ENCODE peak calls at places on chromosome 1, in six cellular contexts. A is lung, Q is NCI-H446, W is NCI-H510A, O is mucosa of descending colon, V is endothelial cell. S is an unnamed sample.

GRCh38 chr1:19739628-19740027 is 60.1 kb downstream of the TMCO4 start:
- DNase-seq in Q (no peak), V (no peak), O (no peak), W (peak), A (no peak), S (no peak)

GRCh38 chr1:197850042-197850441 is 52.4 kb upstream of the C1orf53 start:
- DNase-seq in Q (no peak), V (no peak), W (no peak), O (no peak), A (no peak), S (no peak)

GRCh38 chr1:117339866-117340357 is 27.3 kb upstream of the MAN1A2 start:
- DNase-seq in A (no peak), W (peak), O (no peak), Q (peak), V (no peak), S (peak)

GRCh38 chr1:20469406-20470076 is 16.5 kb downstream of the CAMK2N1 start:
- DNase-seq in Q (no peak), W (no peak), A (no peak), O (no peak), V (no peak), S (no peak)

GRCh38 chr1:146049436-146049835 is 27.9 kb upstream of the HJV start:
- DNase-seq in O (peak), V (no peak), A (no peak), W (no peak), Q (no peak), S (no peak)

GRCh38 chr1:12525311-12526181 is 92.5 kb downstream of the DHRS3 start:
- DNase-seq in V (no peak), O (peak), A (peak), Q (no peak), W (no peak), S (peak)

GRCh38 chr1:68528243-68528642 is 31.4 kb upstream of the DEPDC1 start:
- DNase-seq in V (no peak), O (no peak), A (no peak), Q (no peak), W (no peak), S (no peak)

GRCh38 chr1:238360474-238360873 is 469.8 kb upstream of the ZP4 start:
- DNase-seq in O (no peak), A (no peak), W (no peak), Q (no peak), V (no peak), S (no peak)

GRCh38 chr1:228154021-228154684 is 4.4 kb downstream of the GJC2 start:
- DNase-seq in Q (no peak), W (no peak), A (no peak), O (no peak), V (no peak), S (no peak)

GRCh38 chr1:46062651-46063319 is 69.6 kb downstream of the PIK3R3 start:
- DNase-seq in V (no peak), A (no peak), Q (no peak), W (no peak), O (no peak), S (no peak)

GRCh38 chr1:165680303-165680702 is 18.1 kb downstream of the ALDH9A1 start:
- DNase-seq in Q (no peak), W (no peak), V (no peak), O (no peak), A (no peak), S (no peak)